ENCODE peak calls at places on chromosomes 11 and 22, in seven cellular contexts. I is sigmoid colon, J is HepG2, L is endothelial cell of umbilical vein, B is stomach, W is suprapubic skin, N is H1. Q is an unnamed sample. For H3K4me1, the result is how much of the 10 kb centered on the place peaks cover.

GRCh38 chr11:2919188-2919587 is 10.0 kb downstream of the PHLDA2 start:
- DNase-seq in I (no peak), J (no peak), L (no peak), B (no peak), W (no peak), N (no peak), Q (no peak)

GRCh38 chr22:19879248-19879575 is 24.5 kb upstream of the GNB1L start:
- DNase-seq in I (peak), J (no peak), L (no peak), B (no peak), W (peak), N (peak), Q (peak)

GRCh38 chr22:30351226-30351625 is 5.5 kb downstream of the SF3A1 start:
- DNase-seq in I (no peak), J (no peak), L (no peak), B (no peak), W (no peak), N (no peak), Q (no peak)

GRCh38 chr11:11476499-11476898 is 123.4 kb upstream of the CSNK2A3 start:
- DNase-seq in I (no peak), J (no peak), L (no peak), B (no peak), W (no peak), N (no peak), Q (no peak)

GRCh38 chr11:69055598-69056516 is 7.1 kb downstream of the TPCN2 start:
- DNase-seq in I (peak), J (no peak), L (no peak), B (peak), W (peak), N (no peak), Q (peak)

GRCh38 chr22:49364398-49364797 is 463.3 kb downstream of the BRD1 start:
- DNase-seq in I (no peak), J (no peak), L (no peak), B (peak), W (no peak), N (no peak), Q (no peak)

GRCh38 chr22:28773461-28773867 is 969 bp downstream of the CCDC117 start:
- DNase-seq in I (no peak), J (no peak), L (peak), B (no peak), W (no peak), N (no peak), Q (no peak)

GRCh38 chr11:17636721-17637120 is 82.7 kb upstream of the MYOD1 start:
- DNase-seq in I (no peak), J (no peak), L (no peak), B (no peak), W (no peak), N (no peak), Q (no peak)

GRCh38 chr11:45148276-45148675 is 1.8 kb downstream of the PRDM11 start:
- DNase-seq in I (peak), J (no peak), L (no peak), B (no peak), W (no peak), N (peak), Q (peak)

GRCh38 chr22:44292007-44292370 is 20.8 kb downstream of the SHISAL1 start:
- DNase-seq in I (no peak), J (no peak), L (no peak), B (no peak), W (no peak), N (no peak), Q (no peak)

GRCh38 chr11:65573391-65574146 is 1.2 kb downstream of the FAM89B start:
- DNase-seq in I (peak), J (no peak), L (no peak), B (no peak), W (no peak), N (no peak), Q (peak)

GRCh38 chr11:67695606-67696005 is 21.2 kb upstream of the ALDH3B2 start:
- DNase-seq in I (no peak), J (no peak), L (no peak), B (no peak), W (no peak), N (no peak), Q (no peak)

GRCh38 chr11:72528121-72528520 is 93.8 kb upstream of the CLPB start:
- DNase-seq in I (no peak), J (no peak), L (no peak), B (no peak), W (no peak), N (no peak), Q (no peak)

GRCh38 chr11:66157182-66157864 is 87.3 kb downstream of the PACS1 start:
- DNase-seq in I (no peak), J (no peak), L (peak), B (no peak), W (no peak), N (no peak), Q (no peak)

GRCh38 chr11:9691865-9692264 is 28.0 kb downstream of the SWAP70 start:
- DNase-seq in I (no peak), J (no peak), L (peak), B (no peak), W (no peak), N (no peak), Q (no peak)

DNA sequence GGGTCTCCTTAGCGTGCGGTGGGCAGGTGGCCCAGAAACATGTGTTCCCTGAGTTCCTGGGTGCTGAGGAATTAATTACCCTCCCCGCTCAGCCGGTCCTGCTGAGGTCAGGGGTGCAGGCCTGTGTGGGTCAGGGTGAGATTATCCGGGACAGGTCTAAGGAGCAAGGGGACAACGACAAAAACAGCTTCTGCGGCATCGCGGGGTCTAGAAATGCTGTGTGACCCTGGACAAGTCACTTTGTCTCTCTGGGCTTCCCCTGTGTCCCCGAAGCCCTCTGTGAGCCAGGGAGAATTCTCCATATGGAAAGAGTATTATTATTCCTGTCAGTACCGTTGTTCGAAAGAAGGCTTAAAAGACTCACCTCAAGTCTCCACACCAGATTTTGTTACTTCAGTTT is 186.1 kb downstream of the MN1 start:
- DNase-seq in I (no peak), J (no peak), L (no peak), B (no peak), W (no peak), N (no peak), Q (no peak)
- TF ChIP-seq POLR2AphosphoS5 in I (no peak), J (no peak), L (no peak), B (no peak), W (no peak), N (no peak), Q (no peak)

DNA sequence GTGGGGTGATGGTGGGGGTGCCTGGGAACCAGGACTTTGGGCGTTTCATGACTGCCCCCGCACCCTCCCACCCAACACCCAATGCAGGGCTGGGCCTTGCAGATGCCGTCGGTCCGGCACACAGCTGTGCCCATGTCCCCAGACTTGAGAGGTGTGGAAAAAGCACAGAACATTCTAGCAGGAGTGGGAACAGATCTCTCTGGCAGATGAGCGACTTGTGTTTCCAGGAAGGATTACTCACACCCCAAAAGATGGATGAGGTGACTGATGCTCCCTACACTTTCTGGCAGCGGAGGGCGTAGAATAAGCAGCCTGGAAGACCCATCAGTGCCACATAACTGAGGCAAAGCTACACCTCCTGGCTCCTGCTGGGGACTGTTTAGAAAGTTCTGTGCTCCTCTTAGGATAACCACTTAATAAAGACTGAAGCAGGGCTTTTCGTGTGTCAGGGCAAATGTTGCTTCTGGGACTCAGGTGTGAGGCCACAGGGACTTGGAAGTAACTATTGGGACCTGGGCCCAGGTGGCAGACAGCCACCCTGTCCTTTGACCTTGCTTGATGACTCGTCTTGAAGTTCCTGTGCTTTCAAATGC is 24.2 kb downstream of the FBLN1 start:
- DNase-seq in I (peak), J (no peak), L (no peak), B (no peak), W (no peak), N (no peak), Q (no peak)
- H3K4me1 ChIP-seq in I (under half), J (under half), L (under half), B (under half), W (half or more), N (under half), Q (under half)

GRCh38 chr22:36968249-36968964 is 50.8 kb downstream of the TST start:
- DNase-seq in I (no peak), J (no peak), L (no peak), B (no peak), W (no peak), N (no peak), Q (no peak)

GRCh38 chr22:36966851-36967535 is 52.3 kb downstream of the TST start:
- DNase-seq in I (no peak), J (no peak), L (no peak), B (no peak), W (no peak), N (no peak), Q (no peak)

GRCh38 chr22:36971726-36972125 is 47.5 kb downstream of the TST start:
- DNase-seq in I (no peak), J (no peak), L (no peak), B (no peak), W (no peak), N (no peak), Q (no peak)

GRCh38 chr22:36965716-36966115 is 52.3 kb downstream of the CSF2RB start:
- DNase-seq in I (no peak), J (no peak), L (no peak), B (no peak), W (no peak), N (no peak), Q (no peak)

DNA sequence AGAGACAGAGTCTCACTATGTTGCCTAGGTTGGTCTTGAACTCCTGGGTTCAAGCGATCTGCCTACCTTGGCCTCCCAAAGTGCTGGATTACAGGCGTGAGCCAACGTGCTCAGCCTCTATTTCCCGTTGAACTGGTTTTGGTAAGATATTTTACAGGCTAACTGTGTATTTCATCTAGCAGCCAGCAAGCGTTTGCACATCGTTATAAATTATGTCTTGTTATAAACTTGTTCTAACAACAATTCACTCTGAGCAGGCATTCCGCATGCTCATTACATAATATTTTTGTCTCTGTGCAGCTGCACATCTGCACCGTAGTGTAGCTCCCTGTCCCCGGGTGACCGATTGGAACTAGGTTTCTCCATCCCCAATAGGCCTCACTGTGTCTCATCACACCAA is 47.9 kb downstream of the TST start:
- DNase-seq in I (peak), J (no peak), L (no peak), B (no peak), W (no peak), N (no peak), Q (no peak)
- TF ChIP-seq POLR2AphosphoS5 in I (peak), J (no peak), L (no peak), B (no peak), W (no peak), N (no peak), Q (no peak)

GRCh38 chr11:121458551-121458950 is 5.8 kb upstream of the SORL1-AS1 start:
- DNase-seq in I (no peak), J (no peak), L (no peak), B (no peak), W (no peak), N (no peak), Q (no peak)
- H3K4me1 ChIP-seq in I (under half), J (half or more), L (under half), B (under half), W (under half), N (under half), Q (under half)

GRCh38 chr11:128481135-128481534 is 106.2 kb downstream of the ETS1 start:
- DNase-seq in I (no peak), J (no peak), L (no peak), B (no peak), W (no peak), N (no peak), Q (no peak)

GRCh38 chr11:128482092-128482491 is 105.3 kb downstream of the ETS1 start:
- DNase-seq in I (no peak), J (no peak), L (no peak), B (no peak), W (no peak), N (no peak), Q (no peak)

GRCh38 chr11:128482512-128483191 is 104.7 kb downstream of the ETS1 start:
- DNase-seq in I (peak), J (no peak), L (no peak), B (no peak), W (no peak), N (no peak), Q (no peak)

GRCh38 chr11:128480066-128480465 is 107.3 kb downstream of the ETS1 start:
- DNase-seq in I (no peak), J (no peak), L (no peak), B (no peak), W (no peak), N (no peak), Q (no peak)

GRCh38 chr11:128480665-128481064 is 106.7 kb downstream of the ETS1 start:
- DNase-seq in I (no peak), J (no peak), L (no peak), B (no peak), W (no peak), N (no peak), Q (no peak)
- TF ChIP-seq POLR2AphosphoS5 in I (no peak), J (no peak), L (no peak), B (no peak), W (no peak), N (no peak), Q (no peak)

DNA sequence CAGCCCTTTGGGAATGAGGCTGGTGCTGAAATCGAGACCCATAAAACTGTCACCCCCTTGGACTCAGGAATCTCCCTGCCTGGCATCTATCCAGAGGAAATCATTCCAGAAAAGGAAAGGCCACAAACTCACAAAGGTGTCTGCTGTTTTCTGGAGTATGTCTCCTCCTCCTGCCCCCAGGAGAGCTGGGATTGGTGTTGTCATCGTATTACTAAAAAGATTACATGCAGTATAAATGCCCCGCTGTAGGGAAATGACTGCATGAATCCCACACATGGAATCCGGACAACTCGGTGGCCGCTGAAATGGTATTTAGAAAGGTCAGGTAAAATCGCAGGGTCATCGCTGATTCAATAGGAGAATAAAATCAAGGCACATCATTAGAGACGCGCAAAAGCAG is 18.9 kb upstream of the RFPL3 start:
- DNase-seq in I (no peak), J (no peak), L (no peak), B (no peak), W (no peak), N (no peak), Q (no peak)
- H3K4me1 ChIP-seq in I (under half), J (under half), L (under half), B (under half), W (under half), N (under half), Q (under half)